ENCODE peak calls at places on chromosomes 16 and 17, in ten cellular contexts. P, Z, M, Q, Y, V, U, S, E and N are unnamed samples.

GRCh38 chr16:4924593-4925378 is 12.2 kb downstream of the PPL start:
- DNase-seq in Q (no peak), Z (peak), S (no peak), P (no peak), E (no peak), M (no peak), V (no peak), Y (no peak), U (no peak), N (peak)

GRCh38 chr17:280216-280615 is 72.4 kb downstream of the RPH3AL start:
- DNase-seq in E (no peak), P (no peak), U (no peak), S (no peak), M (no peak), Q (no peak), Z (no peak), V (no peak), Y (no peak), N (no peak)

GRCh38 chr17:33196883-33197282 is 96.2 kb downstream of the ASIC2 start:
- DNase-seq in S (no peak), Z (no peak), E (no peak), P (no peak), Q (no peak), Y (no peak), V (no peak), M (no peak), U (no peak), N (no peak)

GRCh38 chr16:87563714-87564523 is 38.4 kb upstream of the JPH3 start:
- DNase-seq in V (no peak), Z (no peak), M (no peak), Q (no peak), Y (no peak), S (no peak), U (no peak), E (no peak), P (no peak), N (no peak)

GRCh38 chr16:85650864-85651811 is 37.6 kb downstream of the GINS2 start:
- DNase-seq in P (no peak), M (no peak), V (no peak), U (no peak), Q (peak), S (no peak), Z (no peak), E (no peak), Y (no peak), N (peak)

GRCh38 chr17:60229189-60229802 is 79.5 kb downstream of the CA4 start:
- DNase-seq in Z (no peak), P (no peak), M (no peak), V (no peak), S (no peak), U (peak), Y (no peak), E (no peak), Q (no peak), N (no peak)

GRCh38 chr16:52547001-52547833 is at the start of gene TOX3:
- DNase-seq in Z (peak), P (no peak), Q (no peak), Y (no peak), U (no peak), M (no peak), E (peak), S (no peak), V (no peak), N (peak)

GRCh38 chr17:45261577-45262515 is at the start of gene SPATA32:
- DNase-seq in Y (no peak), U (no peak), V (peak), S (peak), Z (peak), P (no peak), Q (peak), E (no peak), M (no peak), N (peak)

GRCh38 chr17:43924558-43924957 is 17.2 kb upstream of the MPP2 start:
- DNase-seq in Y (no peak), M (no peak), P (no peak), Z (no peak), S (no peak), E (no peak), V (no peak), Q (no peak), U (no peak), N (no peak)

GRCh38 chr16:12455287-12455798 is 348.3 kb downstream of the CPPED1 start:
- DNase-seq in V (no peak), Y (no peak), U (peak), P (no peak), S (peak), Z (peak), Q (peak), E (no peak), M (peak), N (peak)

GRCh38 chr16:62280556-62280955 is 244.3 kb upstream of the CDH8 start:
- DNase-seq in E (no peak), P (no peak), M (no peak), V (no peak), U (no peak), Y (no peak), Q (no peak), Z (no peak), S (no peak), N (no peak)

GRCh38 chr16:75527825-75528299 is 8.0 kb downstream of the CHST5 start:
- DNase-seq in P (no peak), V (no peak), E (no peak), U (no peak), Y (no peak), M (no peak), S (no peak), Q (no peak), Z (peak), N (no peak)

GRCh38 chr17:33389506-33390141 is 96.5 kb upstream of the ASIC2 start:
- DNase-seq in S (no peak), M (no peak), Y (no peak), Z (no peak), Q (no peak), P (no peak), E (no peak), V (no peak), U (no peak), N (no peak)

GRCh38 chr17:78315355-78316114 is 44.3 kb downstream of the SOCS3 start:
- DNase-seq in U (peak), S (peak), V (peak), P (peak), E (peak), M (peak), Y (peak), Q (peak), Z (peak), N (peak)

GRCh38 chr16:5693426-5693825 is 595.8 kb upstream of the EEF2KMT start:
- DNase-seq in V (no peak), M (no peak), Q (no peak), S (no peak), Y (no peak), Z (no peak), U (no peak), E (no peak), P (no peak), N (no peak)

GRCh38 chr16:80985611-80986010 is 21.1 kb downstream of the CMC2 start:
- DNase-seq in V (no peak), U (no peak), Y (no peak), S (no peak), Z (no peak), Q (no peak), E (no peak), P (no peak), M (no peak), N (no peak)

GRCh38 chr17:61362852-61363600 is 36.6 kb upstream of the TBX2 start:
- DNase-seq in Z (no peak), P (no peak), S (no peak), Y (no peak), Q (no peak), V (no peak), M (no peak), E (no peak), U (no peak), N (no peak)

GRCh38 chr17:68054296-68054900 is 18.9 kb downstream of the KPNA2 start:
- DNase-seq in Z (no peak), U (peak), E (no peak), M (peak), S (no peak), P (no peak), V (no peak), Y (peak), Q (no peak), N (no peak)

GRCh38 chr16:84597518-84598390 is 20.1 kb downstream of the COTL1 start:
- DNase-seq in P (no peak), E (no peak), S (no peak), Q (no peak), Z (no peak), V (no peak), M (no peak), U (no peak), Y (no peak), N (no peak)

GRCh38 chr17:32567086-32567485 is 80.3 kb downstream of the CDK5R1 start:
- DNase-seq in Q (no peak), P (no peak), V (no peak), U (no peak), E (no peak), Z (no peak), S (no peak), Y (no peak), M (no peak), N (no peak)

GRCh38 chr16:2150418-2151187 is 2.2 kb downstream of the RAB26 start:
- DNase-seq in V (no peak), Q (no peak), S (no peak), Y (no peak), U (peak), E (no peak), P (no peak), Z (peak), M (no peak), N (peak)

DNA sequence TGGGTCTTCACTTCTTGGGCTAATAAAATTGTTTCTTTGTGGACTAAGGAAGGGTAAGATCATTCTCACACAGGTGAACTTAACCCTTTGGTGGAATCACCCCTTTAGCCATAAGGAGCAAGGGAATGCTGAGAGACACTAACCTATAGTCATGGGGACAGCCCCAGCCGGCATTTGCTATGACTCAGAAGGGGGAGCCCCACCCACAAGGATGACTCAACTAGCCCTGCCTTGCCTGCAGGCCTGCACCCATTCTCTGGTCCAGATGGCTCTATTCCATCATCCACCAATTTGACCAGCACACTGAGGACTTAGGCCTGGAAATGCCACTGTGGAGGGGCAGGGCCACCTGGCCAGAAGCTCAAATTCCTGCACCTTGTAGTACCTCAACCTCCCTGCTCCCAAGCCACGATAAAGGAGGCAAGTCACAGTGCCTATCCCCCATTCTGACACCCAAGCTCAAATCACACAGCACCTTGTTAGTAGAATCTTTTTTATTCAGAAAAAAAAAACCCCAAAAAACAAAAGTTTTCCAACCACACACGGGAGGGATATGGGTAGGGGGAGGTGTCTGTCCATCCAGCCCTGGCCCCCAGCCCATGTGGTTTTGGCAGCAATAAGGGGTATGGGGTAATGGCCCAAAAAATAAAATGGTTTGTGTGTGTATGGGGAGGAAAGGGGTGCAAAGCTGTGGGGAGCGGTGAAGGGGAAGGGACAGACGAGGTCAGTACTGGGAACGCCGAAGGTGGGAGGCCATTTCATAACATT is 3.0 kb downstream of the PFN1 start:
- DNase-seq in Y (peak), M (peak), V (peak), S (no peak), P (no peak), Q (peak), U (peak), E (peak), Z (peak), N (peak)
- H3K4me3 ChIP-seq in Y (peak), M (peak), V (peak), S (peak), P (peak), Q (peak), U (no peak), E (peak), Z (peak), N (no peak)

DNA sequence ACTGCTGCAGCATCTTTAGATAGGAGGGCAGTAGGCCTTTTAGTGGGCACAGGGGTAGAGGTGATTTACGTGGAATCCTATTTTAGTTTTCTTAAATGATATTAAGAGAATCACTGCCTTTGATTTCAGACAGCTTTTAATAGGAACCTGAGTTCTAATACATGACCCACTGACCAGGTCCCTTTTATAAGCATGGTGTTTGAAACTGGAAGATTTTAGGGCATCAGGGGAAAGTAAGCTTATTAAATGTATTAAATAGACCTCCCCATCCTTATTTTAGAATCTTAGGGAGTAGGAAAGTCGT is 2.0 kb downstream of the MSL1 start:
- DNase-seq in U (no peak), Z (no peak), E (no peak), P (no peak), Q (no peak), Y (no peak), M (no peak), S (no peak), V (no peak), N (no peak)
- H3K4me3 ChIP-seq in U (peak), Z (peak), E (peak), P (peak), Q (peak), Y (peak), M (peak), S (peak), V (peak), N (peak)

GRCh38 chr16:21284414-21284813 is 6.3 kb upstream of the CRYM start:
- DNase-seq in M (no peak), V (no peak), P (no peak), Q (no peak), U (no peak), S (no peak), Y (no peak), E (no peak), Z (no peak), N (no peak)
- H3K4me3 ChIP-seq in M (no peak), V (no peak), P (peak), Q (peak), U (no peak), S (no peak), Y (peak), E (no peak), Z (peak), N (peak)

GRCh38 chr17:69762766-69763165 is 312.3 kb upstream of the KCNJ16 start:
- DNase-seq in Q (no peak), S (no peak), V (no peak), Y (no peak), U (no peak), Z (no peak), P (no peak), M (no peak), E (no peak), N (no peak)
- H3K4me3 ChIP-seq in Q (no peak), S (no peak), V (no peak), Y (no peak), U (no peak), Z (no peak), P (no peak), M (no peak), E (no peak), N (no peak)

GRCh38 chr17:75632863-75633483 is at the start of gene SMIM5:
- DNase-seq in U (peak), Y (peak), Q (peak), V (peak), M (peak), S (peak), Z (peak), E (peak), P (peak), N (peak)
- H3K4me3 ChIP-seq in U (no peak), Y (no peak), Q (peak), V (no peak), M (no peak), S (no peak), Z (peak), E (peak), P (no peak), N (no peak)

GRCh38 chr17:63476494-63476856 is 386 bp upstream of the ACE start:
- DNase-seq in S (no peak), Y (no peak), E (no peak), M (no peak), P (no peak), V (no peak), Q (no peak), Z (no peak), U (no peak), N (peak)

GRCh38 chr17:63474914-63475460 is 1.9 kb upstream of the ACE start:
- DNase-seq in V (no peak), P (no peak), U (no peak), M (no peak), Q (no peak), S (no peak), Y (no peak), Z (no peak), E (no peak), N (no peak)

GRCh38 chr17:63474174-63474913 is 2.5 kb upstream of the ACE start:
- DNase-seq in P (no peak), Z (peak), U (no peak), Y (no peak), S (no peak), Q (no peak), M (no peak), E (no peak), V (no peak), N (no peak)

GRCh38 chr17:63476857-63477470 is at the start of gene ACE:
- DNase-seq in Q (peak), P (no peak), S (peak), U (no peak), E (no peak), V (no peak), M (no peak), Y (no peak), Z (peak), N (peak)

DNA sequence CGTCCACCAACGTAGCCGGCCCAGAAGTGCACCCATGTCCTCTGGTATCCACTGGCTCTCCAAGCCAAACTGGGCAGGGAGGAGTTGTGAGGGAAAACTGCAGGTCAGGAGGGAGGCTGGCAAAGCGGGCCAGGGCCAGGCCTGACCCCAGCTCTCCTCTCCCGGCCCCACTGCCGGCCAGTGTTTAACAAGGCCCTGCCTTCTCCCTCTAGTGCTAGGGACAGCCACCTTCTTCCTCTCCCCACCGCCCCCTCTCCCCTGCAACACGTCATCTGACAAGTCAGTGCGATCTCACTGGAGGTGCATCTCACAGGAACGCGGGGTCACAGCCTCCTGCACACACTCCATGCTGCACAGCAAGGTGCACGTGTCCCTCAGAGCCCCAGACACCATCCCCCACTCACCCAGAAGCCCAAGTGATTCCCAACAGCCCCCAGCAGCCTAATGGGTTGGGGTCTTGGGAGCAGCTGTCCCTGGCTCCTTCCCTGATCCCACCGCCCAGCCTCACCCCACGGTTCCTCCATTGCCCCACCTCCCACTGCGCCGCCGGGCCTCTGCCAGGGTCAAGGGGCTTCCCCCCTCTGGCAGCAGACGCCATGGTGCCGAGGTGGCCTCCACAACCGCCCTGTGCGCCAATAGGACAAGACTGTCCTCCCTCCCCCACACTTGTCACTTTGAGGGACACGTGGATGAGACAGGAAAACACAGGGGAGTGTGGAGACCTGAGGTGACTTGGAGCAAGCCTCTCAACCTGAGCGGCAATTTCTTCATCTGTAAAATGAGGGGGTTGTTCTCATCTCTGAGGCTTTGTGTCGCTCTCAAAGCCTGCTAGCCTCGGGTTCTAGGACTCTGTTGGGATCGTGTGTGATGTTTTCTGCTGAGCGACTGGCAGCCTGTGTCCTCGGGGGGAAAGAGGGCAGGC is 1.1 kb upstream of the ACE start:
- DNase-seq in Y (no peak), P (no peak), E (no peak), M (no peak), V (no peak), Z (no peak), Q (no peak), S (no peak), U (no peak), N (peak)
- H3K4me3 ChIP-seq in Y (no peak), P (no peak), E (peak), M (no peak), V (no peak), Z (peak), Q (no peak), S (no peak), U (no peak), N (peak)

DNA sequence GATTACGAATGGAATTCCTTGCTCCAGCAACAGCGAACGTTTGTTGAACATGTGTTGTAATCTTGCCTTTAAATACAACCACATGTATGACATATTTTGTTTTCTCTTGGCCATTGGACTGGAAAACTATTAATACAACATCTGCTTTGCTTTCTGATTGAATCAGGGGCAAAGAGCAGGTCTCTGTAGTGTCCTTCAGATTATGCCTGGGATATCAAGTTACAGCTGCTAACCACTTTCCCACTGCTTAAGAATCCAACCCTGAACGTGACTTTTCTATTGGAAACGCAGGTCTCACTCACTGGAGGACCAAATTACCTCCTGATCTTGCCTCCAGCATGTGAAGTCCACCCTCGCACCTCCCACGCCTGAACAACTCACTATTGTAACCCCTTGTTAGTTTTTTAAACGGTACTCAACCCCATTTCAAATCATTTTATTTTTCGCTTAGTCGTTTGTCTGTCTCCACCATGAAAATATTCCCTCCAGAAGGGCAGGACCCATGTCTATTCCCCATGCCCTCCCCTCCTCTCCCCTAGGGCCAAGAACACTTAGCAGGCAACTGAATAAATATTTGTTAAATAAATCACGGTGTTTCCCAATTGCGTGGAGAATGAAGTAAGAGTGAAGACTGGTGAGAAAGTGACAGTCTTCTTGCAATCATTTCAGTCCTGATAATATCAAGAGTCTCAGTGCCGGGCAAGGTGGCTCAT is 57.4 kb upstream of the MRTFB start:
- DNase-seq in E (no peak), P (peak), Y (peak), Q (no peak), U (peak), S (no peak), M (peak), V (no peak), Z (no peak), N (peak)
- H3K4me3 ChIP-seq in E (peak), P (no peak), Y (peak), Q (peak), U (no peak), S (no peak), M (no peak), V (no peak), Z (no peak), N (no peak)

GRCh38 chr16:67538666-67539101 is 10.1 kb downstream of the RIPOR1 start:
- DNase-seq in S (no peak), Y (no peak), Q (no peak), U (peak), V (no peak), Z (no peak), M (no peak), P (no peak), E (no peak), N (peak)
- H3K4me3 ChIP-seq in S (peak), Y (peak), Q (peak), U (peak), V (peak), Z (peak), M (peak), P (peak), E (peak), N (peak)